ENCODE peak calls at places on chromosomes 5 and 9, in six cellular contexts. One of them, this sample, is unnamed.

GRCh38 chr9:113477661-113478060 is 14.1 kb downstream of the RGS3 start:
- DNase-seq in IMR-90: no peak
- DNase-seq in tibial artery: no peak
- DNase-seq in spleen: no peak
- DNase-seq in cardiac muscle cell: no peak
- DNase-seq in AG10803: no peak
- DNase-seq in this sample: no peak

GRCh38 chr9:120891255-120891954 is 14.4 kb upstream of the PHF19 start:
- DNase-seq in IMR-90: peak; percentile 50
- DNase-seq in tibial artery: no peak
- DNase-seq in spleen: no peak
- DNase-seq in cardiac muscle cell: no peak
- DNase-seq in AG10803: no peak
- DNase-seq in this sample: no peak

GRCh38 chr5:136890431-136891148 is 525.2 kb upstream of the TRPC7 start:
- DNase-seq in IMR-90: no peak
- DNase-seq in tibial artery: no peak
- DNase-seq in spleen: no peak
- DNase-seq in cardiac muscle cell: no peak
- DNase-seq in AG10803: no peak
- DNase-seq in this sample: no peak

GRCh38 chr9:121985792-121986494 is 107.2 kb downstream of the TTLL11 start:
- DNase-seq in IMR-90: no peak
- DNase-seq in tibial artery: peak; percentile 91
- DNase-seq in spleen: no peak
- DNase-seq in cardiac muscle cell: no peak
- DNase-seq in AG10803: peak; percentile 94
- DNase-seq in this sample: peak; percentile 27

GRCh38 chr9:70569070-70569772 is 154.8 kb upstream of the KLF9 start:
- DNase-seq in IMR-90: peak; percentile 59
- DNase-seq in tibial artery: no peak
- DNase-seq in spleen: no peak
- DNase-seq in cardiac muscle cell: no peak
- DNase-seq in AG10803: peak; percentile 67
- DNase-seq in this sample: no peak

GRCh38 chr5:35357973-35358372 is 127.7 kb upstream of the PRLR start:
- DNase-seq in IMR-90: no peak
- DNase-seq in tibial artery: no peak
- DNase-seq in spleen: no peak
- DNase-seq in cardiac muscle cell: no peak
- DNase-seq in AG10803: no peak
- DNase-seq in this sample: no peak

GRCh38 chr9:112945620-112946208 is 55.0 kb upstream of the SLC46A2 start:
- DNase-seq in IMR-90: no peak
- DNase-seq in tibial artery: no peak
- DNase-seq in spleen: no peak
- DNase-seq in cardiac muscle cell: no peak
- DNase-seq in AG10803: no peak
- DNase-seq in this sample: no peak

GRCh38 chr9:85056203-85056572 is 386.7 kb downstream of the NTRK2 start:
- DNase-seq in IMR-90: no peak
- DNase-seq in tibial artery: no peak
- DNase-seq in spleen: no peak
- DNase-seq in cardiac muscle cell: no peak
- DNase-seq in AG10803: no peak
- DNase-seq in this sample: no peak

GRCh38 chr5:76082790-76083554 is at the start of gene SV2C:
- DNase-seq in IMR-90: no peak
- DNase-seq in tibial artery: no peak
- DNase-seq in spleen: peak; percentile 79
- DNase-seq in cardiac muscle cell: peak; percentile 55
- DNase-seq in AG10803: no peak
- DNase-seq in this sample: no peak

GRCh38 chr9:127909839-127910273 is 7.0 kb downstream of the ST6GALNAC4 start:
- DNase-seq in IMR-90: no peak
- DNase-seq in tibial artery: no peak
- DNase-seq in spleen: no peak
- DNase-seq in cardiac muscle cell: no peak
- DNase-seq in AG10803: no peak
- DNase-seq in this sample: no peak

GRCh38 chr9:126665696-126666035 is 51.9 kb downstream of the LMX1B start:
- DNase-seq in IMR-90: no peak
- DNase-seq in tibial artery: no peak
- DNase-seq in spleen: no peak
- DNase-seq in cardiac muscle cell: no peak
- DNase-seq in AG10803: no peak
- DNase-seq in this sample: no peak

GRCh38 chr5:154098465-154098864 is 59.7 kb downstream of the MFAP3 start:
- DNase-seq in IMR-90: no peak
- DNase-seq in tibial artery: no peak
- DNase-seq in spleen: no peak
- DNase-seq in cardiac muscle cell: no peak
- DNase-seq in AG10803: no peak
- DNase-seq in this sample: no peak

GRCh38 chr5:56861893-56862485 is 46.6 kb downstream of the MAP3K1 start:
- DNase-seq in IMR-90: no peak
- DNase-seq in tibial artery: no peak
- DNase-seq in spleen: no peak
- DNase-seq in cardiac muscle cell: no peak
- DNase-seq in AG10803: no peak
- DNase-seq in this sample: no peak

GRCh38 chr5:134458234-134458633 is 46.6 kb upstream of the CDKN2AIPNL start:
- DNase-seq in IMR-90: peak; percentile 64
- DNase-seq in tibial artery: peak; percentile 79
- DNase-seq in spleen: peak; percentile 70
- DNase-seq in cardiac muscle cell: no peak
- DNase-seq in AG10803: peak; percentile 89
- DNase-seq in this sample: peak; percentile 55

GRCh38 chr5:96909003-96909402 is 26.9 kb upstream of the LNPEP start:
- DNase-seq in IMR-90: no peak
- DNase-seq in tibial artery: no peak
- DNase-seq in spleen: no peak
- DNase-seq in cardiac muscle cell: no peak
- DNase-seq in AG10803: no peak
- DNase-seq in this sample: no peak

GRCh38 chr9:127853312-127854168 is 918 bp downstream of the ENG start:
- DNase-seq in IMR-90: no peak
- DNase-seq in tibial artery: no peak
- DNase-seq in spleen: no peak
- DNase-seq in cardiac muscle cell: peak; percentile 54
- DNase-seq in AG10803: peak; percentile 29
- DNase-seq in this sample: no peak

GRCh38 chr9:99226054-99226453 is 4.0 kb downstream of the SEC61B start:
- DNase-seq in IMR-90: no peak
- DNase-seq in tibial artery: no peak
- DNase-seq in spleen: no peak
- DNase-seq in cardiac muscle cell: no peak
- DNase-seq in AG10803: no peak
- DNase-seq in this sample: no peak

GRCh38 chr9:111961575-111961974 is 65.0 kb downstream of the UGCG start:
- DNase-seq in IMR-90: peak; percentile 86
- DNase-seq in tibial artery: no peak
- DNase-seq in spleen: no peak
- DNase-seq in cardiac muscle cell: no peak
- DNase-seq in AG10803: no peak
- DNase-seq in this sample: no peak

GRCh38 chr9:136820947-136821332 is 13.2 kb downstream of the RABL6 start:
- DNase-seq in IMR-90: no peak
- DNase-seq in tibial artery: no peak
- DNase-seq in spleen: no peak
- DNase-seq in cardiac muscle cell: no peak
- DNase-seq in AG10803: no peak
- DNase-seq in this sample: peak; percentile 24

GRCh38 chr9:36999728-37000333 is 34.2 kb downstream of the PAX5 start:
- DNase-seq in IMR-90: no peak
- DNase-seq in tibial artery: no peak
- DNase-seq in spleen: no peak
- DNase-seq in cardiac muscle cell: no peak
- DNase-seq in AG10803: no peak
- DNase-seq in this sample: no peak
- TF ChIP-seq CTCF in IMR-90: no peak
- TF ChIP-seq CTCF in tibial artery: no peak
- TF ChIP-seq CTCF in spleen: no peak
- TF ChIP-seq CTCF in cardiac muscle cell: peak; percentile 5
- TF ChIP-seq CTCF in AG10803: no peak
- TF ChIP-seq CTCF in this sample: no peak

GRCh38 chr9:38362912-38363588 is 29.5 kb upstream of the ALDH1B1 start:
- DNase-seq in IMR-90: peak; percentile 85
- DNase-seq in tibial artery: peak; percentile 66
- DNase-seq in spleen: no peak
- DNase-seq in cardiac muscle cell: peak; percentile 69
- DNase-seq in AG10803: peak; percentile 87
- DNase-seq in this sample: peak; percentile 86
- H3K4me3 ChIP-seq in IMR-90: no peak overlapping the region
- H3K4me3 ChIP-seq in tibial artery: peak overlapping the region; percentile 10
- H3K4me3 ChIP-seq in spleen: no peak overlapping the region
- H3K4me3 ChIP-seq in cardiac muscle cell: no peak overlapping the region
- H3K4me3 ChIP-seq in AG10803: peak overlapping the region; percentile 35
- H3K4me3 ChIP-seq in this sample: no peak overlapping the region

GRCh38 chr5:140408750-140409241 is 7.2 kb downstream of the ANKHD1 start:
- DNase-seq in IMR-90: no peak
- DNase-seq in tibial artery: no peak
- DNase-seq in spleen: no peak
- DNase-seq in cardiac muscle cell: no peak
- DNase-seq in AG10803: no peak
- DNase-seq in this sample: no peak
- TF ChIP-seq CTCF in IMR-90: no peak
- TF ChIP-seq CTCF in tibial artery: no peak
- TF ChIP-seq CTCF in spleen: no peak
- TF ChIP-seq CTCF in cardiac muscle cell: no peak
- TF ChIP-seq CTCF in AG10803: no peak
- TF ChIP-seq CTCF in this sample: no peak

GRCh38 chr5:5139358-5140050 is 626 bp upstream of the ADAMTS16 start:
- DNase-seq in IMR-90: no peak
- DNase-seq in tibial artery: no peak
- DNase-seq in spleen: no peak
- DNase-seq in cardiac muscle cell: peak; percentile 32
- DNase-seq in AG10803: no peak
- DNase-seq in this sample: no peak

GRCh38 chr5:5140051-5141010 is at the start of gene ADAMTS16:
- DNase-seq in IMR-90: no peak
- DNase-seq in tibial artery: no peak
- DNase-seq in spleen: no peak
- DNase-seq in cardiac muscle cell: peak; percentile 40
- DNase-seq in AG10803: no peak
- DNase-seq in this sample: no peak

GRCh38 chr5:5144441-5144840 is 4.3 kb downstream of the ADAMTS16 start:
- DNase-seq in IMR-90: no peak
- DNase-seq in tibial artery: no peak
- DNase-seq in spleen: no peak
- DNase-seq in cardiac muscle cell: no peak
- DNase-seq in AG10803: no peak
- DNase-seq in this sample: no peak

GRCh38 chr5:5141625-5142527 is 1.7 kb downstream of the ADAMTS16 start:
- DNase-seq in IMR-90: peak; percentile 51
- DNase-seq in tibial artery: no peak
- DNase-seq in spleen: no peak
- DNase-seq in cardiac muscle cell: peak; percentile 79
- DNase-seq in AG10803: peak; percentile 59
- DNase-seq in this sample: peak; percentile 71

DNA sequence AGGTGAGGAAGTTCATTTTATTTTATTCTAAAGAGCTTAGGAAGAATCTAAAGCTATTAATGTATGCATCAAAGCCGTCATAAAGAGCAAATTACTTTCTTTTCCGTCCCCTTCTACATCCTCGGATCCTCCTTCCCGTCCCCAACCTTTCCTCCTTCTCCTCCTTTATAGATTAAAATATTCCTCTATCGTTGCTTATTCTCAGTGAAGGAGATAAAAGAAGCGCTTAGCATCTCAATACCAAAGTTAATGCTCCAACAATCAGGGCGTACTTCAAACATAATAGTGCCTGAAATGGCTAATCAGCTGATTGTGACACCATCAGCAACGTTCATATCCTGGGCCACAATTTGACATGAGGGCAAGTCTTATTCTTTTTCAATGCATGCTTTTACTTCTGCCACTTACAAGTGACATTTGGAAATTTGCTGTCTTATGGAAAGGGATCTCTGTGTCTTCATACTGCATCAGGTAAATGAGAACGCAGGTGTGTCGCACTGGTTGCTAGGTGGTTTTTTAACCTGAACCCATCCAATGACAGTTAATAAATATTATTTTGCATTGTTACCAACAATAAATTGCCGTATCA is 975 bp downstream of the ADAMTS16 start:
- DNase-seq in IMR-90: no peak
- DNase-seq in tibial artery: no peak
- DNase-seq in spleen: no peak
- DNase-seq in cardiac muscle cell: no peak
- DNase-seq in AG10803: no peak
- DNase-seq in this sample: no peak
- H3K4me3 ChIP-seq in IMR-90: no peak overlapping the region
- H3K4me3 ChIP-seq in tibial artery: peak overlapping the region; percentile 41
- H3K4me3 ChIP-seq in spleen: no peak overlapping the region
- H3K4me3 ChIP-seq in cardiac muscle cell: no peak overlapping the region
- H3K4me3 ChIP-seq in AG10803: no peak overlapping the region
- H3K4me3 ChIP-seq in this sample: no peak overlapping the region

DNA sequence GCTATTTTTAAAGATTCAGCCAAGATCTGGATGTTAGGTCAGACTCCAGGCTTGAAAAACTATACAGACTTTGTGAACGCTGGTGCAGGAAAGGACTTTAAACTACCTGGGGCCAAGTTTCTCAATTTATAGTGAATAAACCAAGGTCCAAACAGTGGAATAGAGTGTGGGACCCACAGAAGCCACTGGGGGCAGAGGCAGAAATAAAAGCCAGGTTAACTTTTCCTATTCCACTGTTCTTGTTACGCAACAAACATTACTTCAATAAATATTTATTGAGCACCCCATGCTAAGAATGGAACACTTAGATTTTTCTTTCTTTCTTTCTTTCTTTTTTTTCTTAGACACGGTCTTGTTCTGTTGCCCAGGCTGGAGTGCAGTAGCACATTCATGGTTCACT is 11.0 kb upstream of the HAVCR1 start:
- DNase-seq in IMR-90: no peak
- DNase-seq in tibial artery: no peak
- DNase-seq in spleen: no peak
- DNase-seq in cardiac muscle cell: no peak
- DNase-seq in AG10803: no peak
- DNase-seq in this sample: no peak
- TF ChIP-seq CTCF in IMR-90: no peak
- TF ChIP-seq CTCF in tibial artery: no peak
- TF ChIP-seq CTCF in spleen: no peak
- TF ChIP-seq CTCF in cardiac muscle cell: no peak
- TF ChIP-seq CTCF in AG10803: no peak
- TF ChIP-seq CTCF in this sample: no peak